ENCODE peak calls at places on chromosome 5, in four cellular contexts. F, I, E and K are unnamed samples.

GRCh38 chr5:150659360-150660107 is 1.5 kb upstream of the MYOZ3 start:
- DNase-seq in F (no peak), I (peak), E (no peak), K (no peak)

GRCh38 chr5:37132646-37133045 is 116.5 kb downstream of the CPLANE1 start:
- DNase-seq in F (no peak), I (no peak), E (peak), K (no peak)

GRCh38 chr5:168022761-168023160 is 268.7 kb upstream of the WWC1 start:
- DNase-seq in F (no peak), I (no peak), E (no peak), K (no peak)

GRCh38 chr5:151880304-151880703 is 44.3 kb downstream of the GLRA1 start:
- DNase-seq in F (no peak), I (no peak), E (no peak), K (no peak)

GRCh38 chr5:96614110-96614691 is 48.0 kb upstream of the CAST start:
- DNase-seq in F (peak), I (peak), E (peak), K (peak)

GRCh38 chr5:152990771-152991170 is 499.7 kb upstream of the GRIA1 start:
- DNase-seq in F (no peak), I (no peak), E (no peak), K (peak)

GRCh38 chr5:25458628-25459027 is 813.9 kb upstream of the CDH10 start:
- DNase-seq in F (no peak), I (no peak), E (peak), K (peak)

GRCh38 chr5:150457112-150457511 is 7.6 kb upstream of the RPS14 start:
- DNase-seq in F (no peak), I (peak), E (no peak), K (no peak)

GRCh38 chr5:76489877-76490688 is 87.0 kb downstream of the IQGAP2 start:
- DNase-seq in F (no peak), I (no peak), E (no peak), K (no peak)

GRCh38 chr5:43646997-43647396 is 44.0 kb downstream of the NNT start:
- DNase-seq in F (no peak), I (no peak), E (peak), K (peak)

GRCh38 chr5:89930591-89931383 is 478.8 kb downstream of the CETN3 start:
- DNase-seq in F (no peak), I (no peak), E (peak), K (no peak)

GRCh38 chr5:54519083-54519541 is 1.6 kb downstream of the SNX18 start:
- DNase-seq in F (no peak), I (no peak), E (no peak), K (no peak)
- H3K27ac ChIP-seq in F (no peak), I (no peak), E (no peak), K (no peak)

GRCh38 chr5:132824426-132824825 is 6.0 kb downstream of the SHROOM1 start:
- DNase-seq in F (no peak), I (no peak), E (no peak), K (no peak)

GRCh38 chr5:132821791-132822190 is 8.7 kb downstream of the SHROOM1 start:
- DNase-seq in F (no peak), I (no peak), E (peak), K (no peak)

GRCh38 chr5:132821350-132821749 is 8.2 kb downstream of the SOWAHA start:
- DNase-seq in F (no peak), I (no peak), E (no peak), K (no peak)

GRCh38 chr5:132823481-132824050 is 6.9 kb downstream of the SHROOM1 start:
- DNase-seq in F (no peak), I (no peak), E (no peak), K (no peak)

DNA sequence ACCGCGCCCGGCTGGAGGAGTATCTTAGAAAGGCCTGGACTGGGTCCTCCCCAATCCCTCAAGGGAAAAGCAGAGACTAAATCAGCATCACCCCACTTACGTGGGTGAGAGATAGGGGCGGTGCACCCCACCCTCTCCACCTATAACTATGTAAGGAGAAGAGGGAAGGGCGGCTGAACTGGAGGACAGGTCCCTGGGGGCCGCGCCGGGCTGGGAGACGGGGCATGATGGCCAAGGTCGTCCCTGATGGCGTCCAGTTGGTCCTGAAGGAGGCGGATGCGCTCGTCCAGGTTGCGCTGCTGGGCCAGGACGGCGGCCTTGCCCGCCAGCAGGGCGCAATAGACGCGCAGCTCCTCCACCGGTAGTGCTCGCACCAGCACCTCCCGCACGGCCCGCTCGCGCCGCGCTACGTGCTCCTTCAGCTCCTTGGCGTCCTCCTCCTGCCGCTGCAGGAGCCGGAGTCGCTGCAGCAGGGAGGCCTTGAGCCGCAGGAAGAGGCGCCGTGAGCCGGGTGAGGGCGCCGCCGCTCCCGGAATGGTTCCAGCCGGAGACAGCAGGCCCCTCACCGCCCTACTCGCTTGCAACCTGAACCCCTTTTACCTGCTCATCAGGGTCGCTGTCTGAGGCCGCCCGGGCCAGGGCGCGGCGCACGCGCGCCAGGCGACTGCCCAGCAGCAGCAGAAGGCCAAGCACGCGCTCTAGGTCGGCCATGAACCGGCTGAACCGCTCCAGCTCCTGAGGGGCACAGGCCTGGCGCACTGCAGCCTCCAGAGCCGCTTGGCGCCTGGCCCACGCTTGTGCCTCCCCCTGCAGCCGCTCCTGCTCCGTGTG is 7.6 kb downstream of the SHROOM1 start:
- DNase-seq in F (no peak), I (peak), E (peak), K (no peak)
- H2BK12ac ChIP-seq in F (peak), I (no peak), E (peak), K (no peak)

GRCh38 chr5:72140711-72141110 is 33.4 kb downstream of the MAP1B start:
- DNase-seq in F (no peak), I (no peak), E (no peak), K (no peak)

GRCh38 chr5:72145351-72145750 is 38.1 kb downstream of the MAP1B start:
- DNase-seq in F (no peak), I (no peak), E (no peak), K (no peak)

GRCh38 chr5:72144762-72145161 is 37.5 kb downstream of the MAP1B start:
- DNase-seq in F (no peak), I (no peak), E (no peak), K (no peak)

GRCh38 chr5:72138943-72139467 is 31.7 kb downstream of the MAP1B start:
- DNase-seq in F (no peak), I (no peak), E (peak), K (no peak)

DNA sequence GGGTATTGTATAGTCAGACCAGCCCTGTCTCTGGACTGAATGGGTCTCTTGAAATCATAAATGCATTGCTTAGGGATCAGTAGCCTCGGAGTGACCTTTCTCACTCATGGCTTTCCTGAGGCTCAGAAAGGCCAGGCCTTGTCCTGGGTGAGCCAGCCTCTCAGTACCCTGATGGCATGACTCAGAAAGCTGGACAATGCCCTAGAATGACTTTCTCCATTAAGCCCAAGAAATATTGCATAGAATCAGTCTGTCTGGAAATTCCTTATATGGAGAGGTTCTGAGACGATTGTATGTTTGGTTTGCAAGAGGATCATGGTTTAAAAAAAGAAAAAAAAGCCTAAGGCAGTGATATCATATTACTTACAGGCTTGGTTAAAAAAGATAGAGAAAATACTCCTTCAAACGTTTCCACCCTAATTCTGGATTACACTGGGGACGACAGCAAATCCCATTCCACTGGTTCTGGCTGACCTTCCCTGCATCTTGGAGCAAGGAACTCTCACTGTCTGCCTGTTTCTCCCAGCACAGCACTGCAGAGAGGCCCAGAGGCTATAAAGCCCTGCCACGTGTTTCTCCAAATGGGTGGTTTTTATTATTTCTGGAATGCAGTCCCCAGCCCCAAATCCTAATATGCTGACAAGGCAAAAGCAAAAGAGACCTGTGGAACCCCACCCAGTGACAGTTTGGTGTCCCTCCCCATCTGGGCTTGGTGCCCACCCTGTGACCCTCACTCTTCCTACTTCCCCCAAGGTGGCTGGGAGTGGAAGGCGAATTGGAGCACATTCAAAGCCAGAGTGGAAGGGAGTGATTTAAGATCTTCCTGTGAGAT is 34.4 kb downstream of the MAP1B start:
- DNase-seq in F (no peak), I (no peak), E (peak), K (no peak)
- H3K27ac ChIP-seq in F (no peak), I (no peak), E (peak), K (peak)

DNA sequence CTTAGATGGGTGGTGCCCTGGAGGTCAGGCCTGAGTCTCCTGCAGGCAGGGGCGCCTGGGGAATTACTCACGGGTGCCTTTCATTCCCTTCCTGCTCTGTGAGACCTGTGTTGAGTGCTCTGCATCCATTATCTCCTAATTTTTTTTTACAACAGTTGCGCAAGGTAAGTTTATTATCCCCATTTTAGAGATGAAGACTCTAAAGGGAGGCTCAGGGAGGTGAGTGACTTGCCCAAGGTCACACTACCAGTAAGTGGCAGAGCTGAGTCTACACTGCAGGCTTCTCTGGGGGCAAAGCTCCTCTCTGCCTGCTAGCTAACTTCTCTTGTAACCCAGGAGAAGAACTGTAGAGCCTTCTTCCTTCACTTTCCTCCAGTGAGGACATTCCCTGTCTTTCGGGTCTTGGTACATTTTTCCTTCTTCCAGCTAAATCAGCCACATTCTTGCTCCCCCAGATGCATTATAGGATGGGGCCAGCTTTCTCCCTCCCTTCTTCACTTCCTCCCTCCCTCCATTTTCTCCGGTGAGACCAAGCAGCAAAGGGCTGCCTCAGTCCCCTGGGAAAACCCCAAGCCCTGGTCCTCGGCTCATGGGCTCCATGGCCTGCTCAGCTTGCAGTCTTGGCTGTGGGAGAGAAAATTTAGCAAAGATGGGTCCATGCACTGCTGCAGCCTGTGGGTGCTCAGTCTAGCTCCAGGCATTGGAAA is 1.8 kb downstream of the PRR7 start:
- DNase-seq in F (no peak), I (no peak), E (no peak), K (no peak)
- H2BK12ac ChIP-seq in F (no peak), I (no peak), E (no peak), K (no peak)

GRCh38 chr5:67164856-67165523 is 31.6 kb downstream of the CD180 start:
- DNase-seq in F (no peak), I (no peak), E (no peak), K (no peak)

GRCh38 chr5:67165524-67166459 is 30.8 kb downstream of the CD180 start:
- DNase-seq in F (peak), I (peak), E (peak), K (peak)

GRCh38 chr5:67163863-67164595 is 32.6 kb downstream of the CD180 start:
- DNase-seq in F (no peak), I (peak), E (no peak), K (no peak)

GRCh38 chr5:67166886-67167285 is 29.7 kb downstream of the CD180 start:
- DNase-seq in F (no peak), I (no peak), E (no peak), K (no peak)

DNA sequence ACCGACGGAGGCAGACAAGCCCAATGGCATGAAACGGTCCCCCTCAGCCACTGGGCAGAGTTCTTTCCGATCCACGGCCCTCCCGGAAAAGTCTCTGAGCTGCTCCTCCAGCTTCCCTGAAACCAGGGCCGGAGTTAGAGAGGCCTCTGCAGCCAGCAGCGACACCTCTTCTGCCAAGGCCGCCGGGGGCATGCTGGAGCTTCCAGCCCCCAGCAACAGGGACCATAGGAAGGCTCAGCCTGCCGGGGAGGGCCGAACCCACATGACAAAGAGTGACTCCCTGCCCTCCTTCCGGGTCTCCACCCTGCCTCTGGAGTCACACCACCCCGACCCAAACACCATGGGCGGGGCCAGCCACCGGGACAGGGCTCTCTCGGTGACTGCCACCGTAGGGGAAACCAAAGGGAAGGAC is 30.1 kb downstream of the CD180 start:
- DNase-seq in F (no peak), I (peak), E (no peak), K (peak)
- H3K27ac ChIP-seq in F (peak), I (no peak), E (no peak), K (no peak)